ENCODE peak calls at places on chromosome 16, in seven cellular contexts. Q, I, S, J, U, P and A are unnamed samples.

GRCh38 chr16:53219795-53220194 is 165.0 kb downstream of the CHD9 start:
- DNase-seq in I (no peak), Q (no peak), U (no peak), P (no peak), S (no peak), J (no peak), A (no peak)

GRCh38 chr16:15811778-15812750 is 44.8 kb downstream of the MYH11 start:
- DNase-seq in J (peak; percentile 77), P (no peak), Q (no peak), U (no peak), I (no peak), S (peak; percentile 58), A (peak; percentile 74)

GRCh38 chr16:53741546-53741945 is 37.6 kb downstream of the FTO start:
- DNase-seq in S (no peak), I (no peak), P (no peak), J (no peak), Q (no peak), U (no peak), A (no peak)

GRCh38 chr16:28202147-28202746 is 9.5 kb downstream of the XPO6 start:
- DNase-seq in I (no peak), J (no peak), U (no peak), P (no peak), Q (no peak), S (no peak), A (no peak)

GRCh38 chr16:57994778-57995177 is 5.7 kb downstream of the ZNF319 start:
- DNase-seq in I (peak; percentile 32), P (no peak), U (peak; percentile 73), J (no peak), S (peak; percentile 62), Q (peak; percentile 41), A (no peak)

GRCh38 chr16:9311303-9311954 is 220.0 kb downstream of the HAPSTR1 start:
- DNase-seq in I (no peak), S (peak; percentile 29), P (no peak), Q (no peak), J (no peak), U (no peak), A (no peak)

GRCh38 chr16:88701541-88702363 is 4.5 kb downstream of the RNF166 start:
- DNase-seq in P (no peak), S (no peak), I (no peak), Q (no peak), J (no peak), U (no peak), A (no peak)

GRCh38 chr16:67663151-67663876 is 2.6 kb downstream of the PARD6A start:
- DNase-seq in S (no peak), I (no peak), J (no peak), P (no peak), U (no peak), Q (peak; percentile 51), A (no peak)

GRCh38 chr16:12330977-12331376 is 354.4 kb downstream of the SNX29 start:
- DNase-seq in U (no peak), P (no peak), Q (no peak), I (no peak), S (no peak), J (no peak), A (no peak)

GRCh38 chr16:84581161-84581560 is 36.7 kb downstream of the COTL1 start:
- DNase-seq in P (no peak), J (no peak), I (no peak), S (no peak), Q (no peak), U (no peak), A (no peak)

GRCh38 chr16:84585472-84585871 is 32.4 kb downstream of the COTL1 start:
- DNase-seq in Q (no peak), P (no peak), S (no peak), I (no peak), U (no peak), J (no peak), A (no peak)

GRCh38 chr16:84583995-84584394 is 33.9 kb downstream of the COTL1 start:
- DNase-seq in P (no peak), J (no peak), U (no peak), S (no peak), I (no peak), Q (no peak), A (no peak)

GRCh38 chr16:84584678-84585077 is 33.2 kb downstream of the COTL1 start:
- DNase-seq in I (no peak), J (no peak), U (no peak), Q (no peak), P (no peak), S (no peak), A (no peak)

DNA sequence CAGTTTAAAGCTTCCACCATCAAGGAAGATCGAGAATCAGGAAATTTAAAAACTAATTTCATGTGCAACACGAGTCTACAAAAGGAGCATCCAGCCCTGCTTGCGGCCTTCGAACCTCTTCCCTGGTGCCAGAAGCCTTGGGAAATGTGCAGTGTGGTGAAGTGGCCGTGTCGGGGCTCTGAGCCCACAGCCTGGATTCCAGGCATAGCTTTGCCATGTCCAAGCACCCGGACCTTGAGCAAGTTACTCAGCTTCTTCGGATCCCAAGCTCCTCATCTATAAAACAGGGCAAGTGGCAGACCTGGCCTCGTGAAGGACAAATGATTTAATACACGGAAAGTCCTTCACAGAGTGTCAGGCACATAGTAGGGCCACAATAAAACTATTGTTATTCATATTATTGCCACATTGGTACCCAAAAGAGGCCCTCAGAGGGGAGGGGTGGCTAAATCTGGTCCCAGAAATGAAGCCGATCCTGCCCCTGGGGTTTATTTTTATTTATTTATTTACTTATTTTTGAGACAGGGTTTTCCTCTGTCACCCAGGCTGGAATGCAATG is 34.8 kb downstream of the COTL1 start:
- DNase-seq in J (peak; percentile 45), U (no peak), I (no peak), S (no peak), Q (no peak), P (no peak), A (no peak)
- TF ChIP-seq CTCF in J (no peak), U (no peak), I (no peak), S (no peak), Q (no peak), P (no peak), A (no peak)

GRCh38 chr16:2842340-2843000 is 12.4 kb downstream of the ZG16B start:
- DNase-seq in P (peak; percentile 59), Q (peak; percentile 44), J (no peak), S (no peak), I (peak; percentile 32), U (peak; percentile 71), A (no peak)
- TF ChIP-seq CTCF in P (peak; percentile 37), Q (peak; percentile 21), J (peak; percentile 40), S (peak; percentile 31), I (peak; percentile 53), U (peak; percentile 4), A (peak; percentile 24)

DNA sequence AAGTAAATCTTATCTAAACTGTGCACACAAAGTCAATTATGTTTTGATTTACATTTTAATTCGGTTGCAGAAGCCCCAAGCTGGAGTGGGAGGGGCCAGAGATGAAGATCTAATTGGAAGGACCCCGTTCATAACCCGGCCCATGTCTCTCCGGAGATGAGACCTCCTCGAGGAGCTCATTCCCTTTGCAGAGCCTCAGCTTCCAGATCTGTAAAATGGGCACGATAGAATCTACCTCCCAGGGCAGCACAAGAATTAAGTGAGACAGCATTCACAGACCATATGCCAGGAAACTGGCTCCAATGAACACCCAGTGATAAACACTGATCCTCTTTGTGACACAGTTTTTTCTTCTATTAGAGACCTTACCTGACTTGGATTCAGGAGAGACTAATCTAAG is 446.5 kb upstream of the CDH5 start:
- DNase-seq in S (no peak), U (no peak), Q (no peak), J (no peak), P (no peak), I (no peak), A (no peak)
- TF ChIP-seq CTCF in S (no peak), U (no peak), Q (no peak), J (no peak), P (no peak), I (no peak), A (no peak)

GRCh38 chr16:5025171-5025632 is 8.5 kb downstream of the NAGPA start:
- DNase-seq in J (no peak), S (no peak), P (no peak), I (peak; percentile 26), U (peak; percentile 56), Q (no peak), A (no peak)
- TF ChIP-seq CTCF in J (peak; percentile 50), S (peak; percentile 13), P (peak; percentile 34), I (no peak), U (no peak), Q (no peak), A (peak; percentile 21)

DNA sequence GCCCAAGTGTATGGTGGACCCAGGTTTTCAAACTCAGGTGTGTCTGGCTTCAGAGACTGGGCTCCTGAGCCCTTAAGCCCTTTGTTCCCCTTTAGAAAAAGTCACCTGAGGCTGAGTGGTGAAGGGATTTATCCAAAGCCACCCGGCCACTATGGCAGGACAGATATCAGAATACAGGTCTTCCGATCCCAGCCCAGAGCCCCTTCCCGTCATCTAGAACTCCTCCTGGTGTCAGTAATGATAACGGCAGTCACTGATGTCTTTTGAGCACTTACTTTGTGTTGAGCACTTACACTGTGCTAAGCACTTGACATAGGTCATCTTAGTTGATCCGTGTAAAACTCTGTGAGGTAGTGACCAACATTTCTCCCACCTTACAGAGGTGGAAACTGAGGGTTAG is 16.6 kb downstream of the NOD2 start:
- DNase-seq in Q (no peak), J (no peak), I (no peak), S (no peak), U (no peak), P (no peak), A (no peak)
- TF ChIP-seq CTCF in Q (no peak), J (no peak), I (no peak), S (no peak), U (no peak), P (no peak), A (no peak)

GRCh38 chr16:14291941-14292825 is 221.1 kb downstream of the MRTFB start:
- DNase-seq in I (no peak), Q (no peak), P (no peak), J (no peak), U (no peak), S (no peak), A (no peak)

GRCh38 chr16:14284930-14285541 is 213.9 kb downstream of the MRTFB start:
- DNase-seq in U (no peak), I (no peak), J (peak; percentile 27), S (peak; percentile 77), Q (no peak), P (no peak), A (peak; percentile 63)

GRCh38 chr16:14285542-14286380 is 214.6 kb downstream of the MRTFB start:
- DNase-seq in S (peak; percentile 95), U (peak; percentile 97), J (peak; percentile 95), P (no peak), I (peak; percentile 97), Q (peak; percentile 99), A (peak; percentile 78)

GRCh38 chr16:14286381-14287230 is 215.5 kb downstream of the MRTFB start:
- DNase-seq in P (no peak), J (no peak), U (peak; percentile 62), Q (peak; percentile 65), S (peak; percentile 51), I (no peak), A (no peak)

GRCh38 chr16:14289692-14290340 is 218.7 kb downstream of the MRTFB start:
- DNase-seq in U (no peak), P (no peak), I (no peak), Q (peak; percentile 49), J (no peak), S (no peak), A (no peak)
- TF ChIP-seq CTCF in U (no peak), P (peak; percentile 49), I (peak; percentile 71), Q (peak; percentile 60), J (peak; percentile 46), S (peak; percentile 41), A (peak; percentile 68)